ENCODE peak calls at places on chromosomes 5 and 9, in four cellular contexts. L is A549, Z is HepG2, F is K562. Q is an unnamed sample.

GRCh38 chr9:92342825-92343488 is 17.2 kb downstream of the CENPP start:
- DNase-seq in L (no peak), Z (no peak), F (no peak), Q (no peak)

GRCh38 chr5:39716532-39716971 is 291.8 kb upstream of the DAB2 start:
- DNase-seq in L (peak), Z (peak), F (peak), Q (peak)

GRCh38 chr5:79146352-79146751 is 34.7 kb downstream of the BHMT start:
- DNase-seq in L (no peak), Z (no peak), F (no peak), Q (no peak)

GRCh38 chr5:79962580-79963222 is 28.4 kb downstream of the MTX3 start:
- DNase-seq in L (no peak), Z (no peak), F (no peak), Q (no peak)

GRCh38 chr5:116853992-116854391 is 279.4 kb upstream of the SEMA6A start:
- DNase-seq in L (no peak), Z (no peak), F (no peak), Q (no peak)

GRCh38 chr5:57653636-57654290 is 171.2 kb upstream of the ACTBL2 start:
- DNase-seq in L (no peak), Z (no peak), F (no peak), Q (no peak)

GRCh38 chr5:130032807-130033206 is 128.5 kb downstream of the CHSY3 start:
- DNase-seq in L (no peak), Z (no peak), F (no peak), Q (no peak)

GRCh38 chr5:65512170-65512937 is 30.6 kb upstream of the ADAMTS6 start:
- DNase-seq in L (no peak), Z (no peak), F (no peak), Q (no peak)

GRCh38 chr5:115457985-115458384 is 86.6 kb downstream of the FEM1C start:
- DNase-seq in L (no peak), Z (no peak), F (no peak), Q (no peak)

GRCh38 chr9:136314944-136315343 is 11.1 kb upstream of the CCDC187 start:
- DNase-seq in L (no peak), Z (no peak), F (no peak), Q (no peak)

GRCh38 chr5:45385321-45386058 is 310.7 kb downstream of the HCN1 start:
- DNase-seq in L (no peak), Z (no peak), F (no peak), Q (no peak)

GRCh38 chr5:159135896-159136531 is 36.3 kb upstream of the EBF1 start:
- DNase-seq in L (peak), Z (no peak), F (no peak), Q (no peak)

GRCh38 chr5:45893309-45893708 is 197.1 kb upstream of the HCN1 start:
- DNase-seq in L (no peak), Z (no peak), F (no peak), Q (no peak)

GRCh38 chr9:15246688-15247087 is 60.3 kb downstream of the TTC39B start:
- DNase-seq in L (no peak), Z (no peak), F (no peak), Q (no peak)

GRCh38 chr5:16901038-16901644 is 34.9 kb downstream of the MYO10 start:
- DNase-seq in L (no peak), Z (no peak), F (no peak), Q (peak)

GRCh38 chr5:120806132-120806531 is 342.0 kb downstream of the PRR16 start:
- DNase-seq in L (no peak), Z (no peak), F (no peak), Q (no peak)

GRCh38 chr9:36268007-36268427 is 9.8 kb upstream of the GNE start:
- DNase-seq in L (no peak), Z (no peak), F (no peak), Q (no peak)

GRCh38 chr5:110754181-110754580 is 15.4 kb downstream of the SLC25A46 start:
- DNase-seq in L (no peak), Z (no peak), F (no peak), Q (no peak)

GRCh38 chr9:129626079-129626943 is at the start of gene NTMT1:
- DNase-seq in L (peak), Z (peak), F (peak), Q (peak)

GRCh38 chr9:127898433-127899199 is 787 bp downstream of the ST6GALNAC6 start:
- DNase-seq in L (no peak), Z (peak), F (peak), Q (no peak)

GRCh38 chr9:137032893-137033292 is 1.0 kb upstream of the FUT7 start:
- DNase-seq in L (no peak), Z (no peak), F (no peak), Q (no peak)

GRCh38 chr9:137136926-137137607 is 1.9 kb upstream of the GRIN1 start:
- DNase-seq in L (no peak), Z (no peak), F (peak), Q (no peak)

GRCh38 chr9:136943291-136944093 is 1.0 kb downstream of the FBXW5 start:
- DNase-seq in L (peak), Z (no peak), F (peak), Q (peak)

GRCh38 chr5:176733586-176734262 is 76.6 kb upstream of the UNC5A start:
- DNase-seq in L (no peak), Z (no peak), F (no peak), Q (no peak)

GRCh38 chr9:124286292-124286931 is 28.7 kb downstream of the NEK6 start:
- DNase-seq in L (peak), Z (no peak), F (no peak), Q (no peak)

GRCh38 chr9:90972057-90972456 is 170.4 kb downstream of the SYK start:
- DNase-seq in L (no peak), Z (no peak), F (no peak), Q (no peak)

GRCh38 chr5:74517700-74518099 is 122.8 kb downstream of the ENC1 start:
- DNase-seq in L (no peak), Z (no peak), F (no peak), Q (no peak)

GRCh38 chr5:81854485-81854884 is 103.6 kb upstream of the SSBP2 start:
- DNase-seq in L (no peak), Z (no peak), F (no peak), Q (no peak)

GRCh38 chr9:65432722-65433323 is 147.8 kb upstream of the FOXD4L5 start:
- DNase-seq in L (no peak), Z (no peak), F (no peak), Q (no peak)

GRCh38 chr9:65437724-65438123 is 152.7 kb upstream of the FOXD4L5 start:
- DNase-seq in L (no peak), Z (no peak), F (no peak), Q (no peak)

GRCh38 chr9:65430221-65430620 is 145.2 kb upstream of the FOXD4L5 start:
- DNase-seq in L (no peak), Z (no peak), F (no peak), Q (no peak)

GRCh38 chr9:65432051-65432450 is 147.0 kb upstream of the FOXD4L5 start:
- DNase-seq in L (no peak), Z (no peak), F (no peak), Q (no peak)

GRCh38 chr9:65435464-65435863 is 150.5 kb upstream of the FOXD4L5 start:
- DNase-seq in L (no peak), Z (no peak), F (no peak), Q (no peak)
- TF ChIP-seq CTCF in L (no peak), Z (no peak), F (no peak), Q (no peak)

DNA sequence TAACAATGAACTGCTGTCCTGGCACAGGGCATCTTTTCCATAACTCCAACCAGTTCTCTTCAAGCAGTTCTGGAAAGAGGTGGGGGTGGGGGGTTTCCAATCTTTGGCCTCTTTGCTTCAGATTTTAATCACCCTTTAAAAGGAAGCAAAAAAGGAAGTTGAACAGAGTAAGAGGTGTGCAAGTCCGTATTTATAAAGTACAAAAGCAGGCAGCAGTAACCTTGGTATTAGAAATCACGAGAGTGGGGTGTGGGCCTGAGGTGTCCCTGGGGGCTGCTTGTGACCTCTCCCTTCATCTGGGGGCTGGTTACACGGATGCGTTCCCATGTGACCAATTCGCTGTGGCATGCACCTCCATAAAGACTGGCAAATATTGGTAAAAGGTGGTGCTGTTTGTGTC is 70.5 kb downstream of the PTCH1 start:
- DNase-seq in L (no peak), Z (no peak), F (no peak), Q (no peak)
- TF ChIP-seq HMGXB4 in L (no peak), Z (no peak), F (no peak), Q (no peak)

GRCh38 chr9:35079041-35079425 is 709 bp downstream of the FANCG start:
- DNase-seq in L (no peak), Z (no peak), F (no peak), Q (no peak)
- TF ChIP-seq CTCF in L (no peak), Z (no peak), F (no peak), Q (no peak)

DNA sequence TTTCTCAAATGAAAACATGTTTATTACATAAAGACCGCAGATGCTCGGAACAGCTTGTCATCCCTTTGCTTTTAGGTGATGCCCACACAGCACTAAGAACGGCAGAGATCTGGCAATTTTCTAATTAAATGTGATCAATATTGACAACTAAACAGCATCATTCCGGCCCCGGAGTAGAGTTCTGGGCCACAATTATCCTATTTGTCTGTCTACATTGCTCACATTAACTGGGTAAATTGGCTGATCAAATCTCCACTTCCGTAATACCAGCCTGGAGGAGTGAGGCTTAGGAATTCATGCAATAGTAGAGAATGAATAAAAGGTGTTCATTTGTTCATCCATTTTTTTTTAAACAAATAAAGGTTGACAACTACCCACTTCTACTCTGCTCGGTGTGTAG is 245.1 kb upstream of the C9orf72 start:
- DNase-seq in L (no peak), Z (no peak), F (no peak), Q (no peak)
- TF ChIP-seq HMGXB4 in L (no peak), Z (no peak), F (no peak), Q (no peak)

DNA sequence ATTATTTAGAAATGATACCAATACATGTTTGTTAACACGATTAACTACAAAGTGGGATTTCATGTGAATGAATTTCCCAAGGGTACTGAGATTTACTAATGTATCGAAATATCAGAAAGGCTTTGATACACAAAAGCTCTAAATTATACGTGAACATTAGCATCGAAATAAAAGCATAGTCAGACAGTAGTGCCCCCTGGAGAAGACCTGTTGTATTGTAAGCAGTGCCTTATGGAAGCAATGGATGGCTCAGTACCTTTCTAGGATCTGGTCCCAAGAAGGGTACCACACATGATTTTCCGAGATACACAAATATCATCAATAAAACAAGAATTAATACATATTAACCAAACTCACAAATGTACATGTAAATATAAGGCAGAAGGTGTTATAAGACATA is 153.8 kb downstream of the CDH12 start:
- DNase-seq in L (no peak), Z (no peak), F (no peak), Q (no peak)
- TF ChIP-seq CTCF in L (no peak), Z (no peak), F (no peak), Q (no peak)